ENCODE peak calls at places on chromosome 19, in six cellular contexts. M is HCT116, O is K562, X is H1, C is HepG2, G is GM12878. W is an unnamed sample.

GRCh38 chr19:14149509-14149994 is 13.2 kb upstream of the ASF1B start:
- DNase-seq in X (no peak), O (no peak), C (no peak), G (no peak), M (no peak), W (no peak)

GRCh38 chr19:1001538-1002166 is 1.4 kb downstream of the GRIN3B start:
- DNase-seq in O (peak; percentile 77), M (no peak), G (no peak), X (peak; percentile 96), C (no peak), W (no peak)

GRCh38 chr19:31591258-31591657 is 242.0 kb upstream of the TSHZ3 start:
- DNase-seq in M (no peak), X (no peak), G (no peak), O (no peak), C (no peak), W (no peak)

GRCh38 chr19:35714601-35715354 is 3.0 kb upstream of the KMT2B start:
- DNase-seq in X (no peak), M (no peak), C (peak; percentile 33), G (no peak), O (no peak), W (no peak)

GRCh38 chr19:13437919-13438618 is 68.2 kb downstream of the CACNA1A start:
- DNase-seq in G (no peak), C (no peak), M (no peak), O (no peak), X (no peak), W (no peak)

GRCh38 chr19:6740589-6741348 is 1.3 kb downstream of the TRIP10 start:
- DNase-seq in G (no peak), M (no peak), O (peak; percentile 48), C (no peak), X (no peak), W (no peak)

GRCh38 chr19:6970478-6970877 is 50.8 kb downstream of the MBD3L2B start:
- DNase-seq in O (peak; percentile 53), X (no peak), M (peak; percentile 41), C (no peak), G (no peak), W (no peak)

GRCh38 chr19:4152241-4152998 is 1.0 kb upstream of the CREB3L3 start:
- DNase-seq in O (no peak), M (no peak), C (no peak), G (no peak), X (no peak), W (no peak)

GRCh38 chr19:1213391-1214286 is 8.1 kb downstream of the STK11 start:
- DNase-seq in C (no peak), M (no peak), O (no peak), G (peak; percentile 47), X (no peak), W (no peak)

GRCh38 chr19:31113250-31113685 is 236.0 kb downstream of the TSHZ3 start:
- DNase-seq in G (no peak), X (no peak), M (no peak), O (no peak), C (no peak), W (no peak)

GRCh38 chr19:34996978-34997640 is 3.0 kb upstream of the GRAMD1A start:
- DNase-seq in O (no peak), G (no peak), M (no peak), X (no peak), C (peak; percentile 79), W (no peak)

GRCh38 chr19:44303305-44303704 is 1.5 kb downstream of the ZNF235 start:
- DNase-seq in C (no peak), G (no peak), O (no peak), X (no peak), M (no peak), W (no peak)

GRCh38 chr19:57363734-57364181 is 407 bp downstream of the TRAPPC2B start:
- DNase-seq in G (no peak), C (peak; percentile 16), X (no peak), O (no peak), M (no peak), W (no peak)

GRCh38 chr19:5694167-5694951 is 4.3 kb downstream of the RPL36 start:
- DNase-seq in O (no peak), C (no peak), X (peak; percentile 50), M (no peak), G (no peak), W (no peak)

GRCh38 chr19:38975214-38975860 is at the start of gene FBXO17:
- DNase-seq in G (no peak), O (peak; percentile 91), C (peak; percentile 47), X (peak; percentile 84), M (no peak), W (no peak)

GRCh38 chr19:46015961-46016425 is 6.9 kb downstream of the PGLYRP1 start:
- DNase-seq in C (no peak), X (peak; percentile 64), M (no peak), O (no peak), G (no peak), W (no peak)

GRCh38 chr19:54002495-54003315 is 11.3 kb downstream of the CACNG6 start:
- DNase-seq in M (no peak), O (no peak), C (no peak), X (no peak), G (no peak), W (no peak)

DNA sequence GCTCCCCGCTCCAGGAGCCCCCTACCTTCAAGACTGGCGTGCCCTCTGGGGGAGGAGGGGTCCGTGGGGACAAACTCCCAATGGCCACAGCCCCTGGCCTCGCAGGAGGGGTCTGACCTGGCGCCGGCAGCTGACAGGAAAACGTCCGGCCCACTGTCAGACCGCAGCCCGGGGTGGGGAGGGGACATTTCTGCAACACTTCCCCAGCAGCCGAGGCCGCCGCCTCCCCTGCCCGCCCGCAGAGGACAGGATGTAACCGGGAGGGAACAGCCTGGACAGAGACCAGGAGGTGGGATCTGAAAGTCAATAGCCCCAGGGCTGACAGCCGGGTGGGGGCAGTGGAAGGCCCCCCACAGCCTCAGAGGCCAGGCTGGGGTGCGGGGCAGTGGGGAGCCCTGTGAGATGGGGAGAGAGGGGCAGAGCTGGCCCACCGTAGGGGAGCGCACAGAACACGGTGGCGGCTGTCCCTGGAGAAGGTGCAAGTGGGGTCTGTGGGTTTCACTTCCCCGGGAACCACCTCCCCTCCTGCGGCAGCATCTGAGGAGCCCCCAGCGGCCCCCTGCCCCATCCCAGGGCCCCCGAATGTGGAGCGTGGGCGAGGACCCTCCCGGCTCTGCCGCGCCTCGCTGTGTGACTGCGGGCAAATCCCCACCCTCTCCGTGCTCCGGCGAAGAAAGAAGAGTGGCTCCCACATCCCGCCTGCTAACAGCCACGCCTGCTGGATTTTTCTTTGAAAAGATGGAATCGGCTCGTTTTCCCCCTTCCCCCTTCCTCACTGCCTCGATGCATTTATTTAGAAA is at the start of gene PEAK3:
- DNase-seq in O (peak; percentile 59), C (no peak), G (no peak), X (peak; percentile 79), M (no peak), W (no peak)
- H3K4me1 ChIP-seq in O (peaks cover 27% of the 10 kb centered on the region), C (peaks cover 21% of the 10 kb centered on the region), G (peaks cover 11% of the 10 kb centered on the region), X (no peaks in the 10 kb centered on the region), M (no peaks in the 10 kb centered on the region), W (no peaks in the 10 kb centered on the region)

GRCh38 chr19:10238172-10238783 is 7.1 kb upstream of the S1PR2 start:
- DNase-seq in C (peak; percentile 83), G (no peak), O (no peak), M (no peak), X (no peak), W (no peak)
- TF ChIP-seq ZNF274 in C (no peak), G (no peak), O (no peak), M (no peak), X (no peak), W (no peak)

GRCh38 chr19:17077447-17078028 is 2.0 kb downstream of the MYO9B start:
- DNase-seq in C (no peak), X (no peak), G (no peak), O (no peak), M (no peak), W (no peak)
- H3K4me1 ChIP-seq in C (peaks cover 59% of the 10 kb centered on the region), X (peaks cover 4% of the 10 kb centered on the region), G (peaks cover 48% of the 10 kb centered on the region), O (peaks cover 63% of the 10 kb centered on the region), M (peaks cover 48% of the 10 kb centered on the region), W (peaks cover 31% of the 10 kb centered on the region)

GRCh38 chr19:8111376-8111775 is 38.0 kb downstream of the FBN3 start:
- DNase-seq in M (no peak), G (no peak), C (no peak), O (no peak), X (no peak), W (no peak)
- TF ChIP-seq ZNF274 in M (no peak), G (no peak), C (no peak), O (no peak), X (no peak), W (no peak)

DNA sequence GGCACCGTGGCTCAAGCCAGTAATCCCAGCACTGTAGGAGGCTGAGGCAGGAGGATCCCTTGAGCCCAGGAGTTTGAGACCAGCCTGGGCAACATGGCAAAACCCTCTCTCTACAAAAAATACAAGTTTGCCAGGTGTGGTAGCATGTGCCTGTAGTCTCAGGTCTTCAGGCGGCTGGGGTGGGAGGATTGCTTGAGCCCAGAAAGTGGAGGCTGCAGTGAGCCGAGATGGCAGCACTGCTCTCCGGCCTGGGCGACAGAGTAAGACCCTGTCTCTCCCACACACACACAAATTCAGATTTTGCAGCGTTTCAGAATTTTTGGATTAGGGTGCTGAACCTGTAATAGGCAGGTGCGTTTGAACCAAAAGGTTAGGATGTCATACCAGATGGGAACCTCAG is 2.2 kb downstream of the RPS11 start:
- DNase-seq in O (no peak), C (no peak), G (no peak), X (no peak), M (no peak), W (no peak)
- H3K4me1 ChIP-seq in O (peaks cover 46% of the 10 kb centered on the region), C (peaks cover 52% of the 10 kb centered on the region), G (peaks cover 35% of the 10 kb centered on the region), X (no peaks in the 10 kb centered on the region), M (peaks cover 57% of the 10 kb centered on the region), W (peaks cover 4% of the 10 kb centered on the region)

DNA sequence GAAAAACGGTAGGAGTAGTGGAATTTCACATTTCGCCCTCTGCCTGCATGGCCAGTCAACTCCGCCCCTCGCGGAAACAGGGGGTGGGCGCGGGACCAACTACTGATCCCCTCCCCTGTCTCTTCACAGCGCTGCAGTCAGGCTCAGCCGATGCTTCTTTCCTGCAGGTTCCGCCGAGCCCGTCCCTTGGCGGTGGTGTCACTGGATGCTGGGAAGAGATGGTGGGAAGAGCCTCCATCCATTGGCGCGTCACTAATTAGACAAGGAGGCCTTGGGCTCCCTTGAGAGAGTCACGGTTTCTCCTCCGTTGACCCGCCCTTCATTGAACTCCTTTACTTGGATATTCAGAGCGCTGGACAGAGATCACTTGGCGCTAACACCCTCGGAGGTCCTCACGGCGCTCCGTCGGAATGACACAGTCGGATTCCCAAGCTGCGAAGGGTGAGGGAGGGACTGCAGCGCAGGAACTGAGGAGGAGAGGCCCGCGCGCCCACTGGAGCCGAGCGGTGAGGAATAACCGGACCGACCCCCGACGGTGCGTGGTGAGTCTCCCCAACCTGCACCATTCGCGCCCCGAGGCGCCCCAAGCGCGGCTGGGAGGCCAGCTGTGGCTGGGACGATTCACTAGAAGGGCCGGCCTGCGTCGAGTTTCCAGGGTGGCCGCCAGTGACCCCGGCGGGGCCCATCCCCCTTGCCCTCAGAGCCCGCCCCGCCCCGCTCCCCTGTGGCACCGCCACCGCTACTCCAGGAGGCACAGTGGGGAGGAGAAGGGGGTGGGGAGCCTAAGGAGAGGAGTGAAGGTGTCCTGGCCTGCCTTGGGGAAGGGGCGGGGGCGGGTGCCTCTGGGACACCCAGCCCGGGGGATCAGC is 11.2 kb upstream of the CEACAM21 start:
- DNase-seq in O (no peak), G (no peak), C (no peak), M (no peak), X (peak; percentile 56), W (no peak)
- TF ChIP-seq ZNF274 in O (no peak), G (no peak), C (no peak), M (no peak), X (no peak), W (no peak)

DNA sequence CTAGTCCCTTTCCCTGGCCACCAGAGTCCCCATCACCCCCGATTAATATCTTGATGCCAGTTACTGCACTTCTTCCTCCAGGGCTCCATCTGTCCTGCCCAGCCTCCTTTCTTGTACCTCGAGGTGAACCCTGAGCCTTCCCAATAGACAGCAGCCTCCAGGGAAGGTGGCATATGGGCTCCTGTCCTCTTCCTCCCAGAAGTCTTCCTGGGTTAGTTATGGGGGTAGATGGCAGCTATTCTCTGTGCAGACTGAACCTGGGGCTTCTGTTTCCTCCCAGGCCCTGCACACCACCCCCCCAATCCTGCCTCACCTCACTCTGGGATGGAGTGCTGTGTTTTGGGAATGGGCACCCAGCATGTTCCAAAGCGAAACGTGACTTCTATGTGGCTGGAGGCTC is 2.6 kb downstream of the RNF225 start:
- DNase-seq in C (no peak), X (no peak), G (no peak), O (peak; percentile 2), M (no peak), W (no peak)
- H3K4me1 ChIP-seq in C (peaks cover 32% of the 10 kb centered on the region), X (no peaks in the 10 kb centered on the region), G (peaks cover 10% of the 10 kb centered on the region), O (peaks cover 76% of the 10 kb centered on the region), M (peaks cover 45% of the 10 kb centered on the region), W (peaks cover 12% of the 10 kb centered on the region)